ENCODE peak calls at places on chromosome 18, in six cellular contexts. M is thoracic aorta; J is GM13977; N is foreskin fibroblast; I is CD4-positive, alpha-beta T cell; P is nephron progenitor cell. G is an unnamed sample.

GRCh38 chr18:14179306-14179705 is 47.1 kb upstream of the ZNF519 start:
- DNase-seq in M (no peak), J (peak; percentile 17), N (peak; percentile 1), I (no peak), P (no peak), G (peak; percentile 21)

GRCh38 chr18:48833701-48834394 is 116.9 kb downstream of the SMAD7 start:
- DNase-seq in M (no peak), J (peak; percentile 84), N (no peak), I (peak; percentile 53), P (no peak), G (peak; percentile 84)

GRCh38 chr18:52337286-52337685 is 2.7 kb upstream of the DCC start:
- DNase-seq in M (no peak), J (no peak), N (peak; percentile 64), I (no peak), P (no peak), G (no peak)

GRCh38 chr18:42706618-42707017 is 408.9 kb downstream of the RIT2 start:
- DNase-seq in M (no peak), J (no peak), N (no peak), I (no peak), P (peak; percentile 34), G (no peak)

GRCh38 chr18:36942264-36942663 is 113.3 kb downstream of the KIAA1328 start:
- DNase-seq in M (no peak), J (peak; percentile 59), N (peak; percentile 63), I (no peak), P (peak; percentile 11), G (peak; percentile 38)

GRCh38 chr18:37450434-37451133 is 115.0 kb downstream of the CELF4 start:
- DNase-seq in M (no peak), J (no peak), N (peak; percentile 67), I (no peak), P (peak; percentile 74), G (no peak)

GRCh38 chr18:9137168-9138066 is 836 bp downstream of the ANKRD12 start:
- DNase-seq in M (no peak), J (peak; percentile 88), N (peak; percentile 88), I (peak; percentile 63), P (peak; percentile 70), G (peak; percentile 90)

GRCh38 chr18:3454365-3455089 is 4.6 kb downstream of the TGIF1 start:
- DNase-seq in M (no peak), J (peak; percentile 42), N (peak; percentile 67), I (no peak), P (peak; percentile 42), G (peak; percentile 39)

GRCh38 chr18:79927597-79928562 is 23.6 kb downstream of the SLC66A2 start:
- DNase-seq in M (no peak), J (no peak), N (no peak), I (no peak), P (no peak), G (no peak)

GRCh38 chr18:70422061-70422965 is 133.5 kb downstream of the SOCS6 start:
- DNase-seq in M (peak; percentile 52), J (no peak), N (peak; percentile 97), I (no peak), P (peak; percentile 13), G (no peak)

GRCh38 chr18:9173770-9174233 is 37.2 kb downstream of the ANKRD12 start:
- DNase-seq in M (no peak), J (peak; percentile 21), N (no peak), I (no peak), P (no peak), G (no peak)

GRCh38 chr18:61216086-61216485 is 117.1 kb upstream of the CDH20 start:
- DNase-seq in M (no peak), J (no peak), N (no peak), I (no peak), P (no peak), G (no peak)

GRCh38 chr18:79786781-79787526 is 10.8 kb upstream of the KCNG2 start:
- DNase-seq in M (no peak), J (no peak), N (peak; percentile 47), I (no peak), P (no peak), G (no peak)

GRCh38 chr18:48728204-48728833 is 189.5 kb downstream of the CTIF start:
- DNase-seq in M (no peak), J (no peak), N (peak; percentile 99), I (no peak), P (no peak), G (no peak)

GRCh38 chr18:69367104-69367503 is 33.6 kb upstream of the DOK6 start:
- DNase-seq in M (no peak), J (no peak), N (no peak), I (no peak), P (no peak), G (no peak)

GRCh38 chr18:41695441-41695840 is 259.6 kb upstream of the PIK3C3 start:
- DNase-seq in M (no peak), J (no peak), N (peak; percentile 2), I (no peak), P (no peak), G (no peak)

GRCh38 chr18:77206676-77207370 is 42.8 kb upstream of the GALR1 start:
- DNase-seq in M (no peak), J (no peak), N (peak; percentile 66), I (no peak), P (no peak), G (no peak)

GRCh38 chr18:21315741-21316187 is 73.7 kb downstream of the GREB1L start:
- DNase-seq in M (no peak), J (no peak), N (no peak), I (no peak), P (peak; percentile 51), G (no peak)

GRCh38 chr18:51890762-51891161 is 449.2 kb upstream of the DCC start:
- DNase-seq in M (no peak), J (no peak), N (peak; percentile 0), I (no peak), P (no peak), G (no peak)

GRCh38 chr18:5093902-5094301 is 103.2 kb downstream of the AKAIN1 start:
- DNase-seq in M (no peak), J (no peak), N (no peak), I (no peak), P (no peak), G (no peak)

GRCh38 chr18:36530676-36531405 is 233.3 kb downstream of the FHOD3 start:
- DNase-seq in M (no peak), J (no peak), N (no peak), I (no peak), P (no peak), G (no peak)

GRCh38 chr18:25349926-25350560 is 1.9 kb downstream of the ZNF521 start:
- DNase-seq in M (no peak), J (peak; percentile 36), N (peak; percentile 71), I (no peak), P (peak; percentile 64), G (peak; percentile 25)

GRCh38 chr18:12819330-12819729 is 64.7 kb downstream of the PTPN2 start:
- DNase-seq in M (no peak), J (peak; percentile 53), N (no peak), I (no peak), P (no peak), G (peak; percentile 43)

DNA sequence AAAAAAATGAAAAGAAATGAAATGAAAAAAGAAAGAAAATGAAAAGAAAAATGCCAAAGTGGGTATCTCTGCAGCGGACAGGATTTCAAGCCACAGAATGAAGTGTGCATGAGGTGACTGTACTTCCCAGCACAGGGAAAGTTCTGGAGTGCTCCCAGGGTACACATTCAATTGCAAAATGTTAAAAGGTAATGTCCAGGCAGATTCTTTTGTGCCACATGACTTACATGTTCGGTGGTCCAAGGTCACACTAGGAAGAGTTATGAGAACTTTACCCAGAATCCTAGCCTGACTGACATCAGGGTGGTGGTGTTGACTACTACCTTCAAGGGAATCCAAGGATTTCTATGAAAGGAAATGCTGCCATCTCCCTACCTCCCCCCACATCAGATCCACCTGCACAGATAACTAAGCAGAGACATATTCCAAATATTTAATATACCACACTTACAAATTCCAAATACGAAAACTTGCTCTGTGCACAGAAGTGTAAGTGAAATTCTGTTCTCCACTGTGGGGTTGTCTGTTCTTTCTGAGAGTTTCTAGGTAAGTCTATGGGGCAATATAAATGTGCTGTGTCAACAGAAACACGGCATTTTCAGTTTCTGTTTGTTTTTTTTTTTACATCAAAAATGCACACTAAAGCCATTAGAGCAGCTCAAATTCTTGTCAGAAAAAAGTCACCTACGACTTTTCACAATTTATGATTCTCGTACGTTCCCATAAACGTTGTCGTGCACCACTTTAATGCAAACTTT is 56.6 kb downstream of the CABYR start:
- DNase-seq in M (no peak), J (no peak), N (no peak), I (no peak), P (no peak), G (no peak)
- TF ChIP-seq CTCF in M (no peak), J (no peak), N (no peak), I (no peak), P (no peak), G (no peak)

GRCh38 chr18:49856531-49856930 is 43.2 kb upstream of the ACAA2 start:
- DNase-seq in M (no peak), J (no peak), N (no peak), I (no peak), P (no peak), G (no peak)

GRCh38 chr18:49858309-49859005 is 45.1 kb upstream of the ACAA2 start:
- DNase-seq in M (no peak), J (peak; percentile 70), N (peak; percentile 86), I (peak; percentile 52), P (peak; percentile 82), G (peak; percentile 69)

GRCh38 chr18:49859725-49860124 is 46.4 kb upstream of the ACAA2 start:
- DNase-seq in M (no peak), J (no peak), N (no peak), I (no peak), P (no peak), G (no peak)

GRCh38 chr18:49857708-49858107 is 44.4 kb upstream of the ACAA2 start:
- DNase-seq in M (no peak), J (no peak), N (no peak), I (no peak), P (no peak), G (no peak)

GRCh38 chr18:49859006-49859359 is 45.6 kb upstream of the ACAA2 start:
- DNase-seq in M (no peak), J (no peak), N (no peak), I (no peak), P (no peak), G (no peak)
- TF ChIP-seq CTCF in M (peak; percentile 3), J (no peak), N (no peak), I (no peak), P (no peak), G (no peak)

GRCh38 chr18:26655614-26656400 is 107.5 kb upstream of the KCTD1 start:
- DNase-seq in M (no peak), J (no peak), N (peak; percentile 82), I (no peak), P (peak; percentile 68), G (no peak)
- TF ChIP-seq CTCF in M (peak; percentile 27), J (no peak), N (no peak), I (no peak), P (no peak), G (no peak)

GRCh38 chr18:35510071-35511010 is 12.6 kb upstream of the INO80C start:
- DNase-seq in M (no peak), J (no peak), N (no peak), I (no peak), P (no peak), G (no peak)

GRCh38 chr18:35512761-35513160 is 15.0 kb upstream of the INO80C start:
- DNase-seq in M (no peak), J (no peak), N (no peak), I (no peak), P (no peak), G (no peak)

GRCh38 chr18:35511428-35511827 is 13.7 kb upstream of the INO80C start:
- DNase-seq in M (no peak), J (peak; percentile 28), N (no peak), I (no peak), P (no peak), G (peak; percentile 32)

GRCh38 chr18:35513181-35513932 is 15.6 kb upstream of the INO80C start:
- DNase-seq in M (no peak), J (no peak), N (peak; percentile 72), I (no peak), P (peak; percentile 32), G (no peak)

GRCh38 chr18:35511833-35512232 is 14.1 kb upstream of the INO80C start:
- DNase-seq in M (no peak), J (no peak), N (no peak), I (no peak), P (no peak), G (no peak)
- TF ChIP-seq CTCF in M (no peak), J (peak; percentile 41), N (no peak), I (no peak), P (no peak), G (peak; percentile 15)